ENCODE peak calls at places on chromosomes 12 and 14, in four cellular contexts. G, M, I and B are unnamed samples.

GRCh38 chr12:53047221-53048032 is 2.4 kb upstream of the TNS2 start:
- DNase-seq in M (peak; percentile 96), G (peak; percentile 67), I (peak; percentile 73), B (peak; percentile 93)

GRCh38 chr12:75852143-75852542 is 179.4 kb downstream of the PHLDA1 start:
- DNase-seq in M (no peak), G (no peak), I (no peak), B (no peak)

GRCh38 chr14:78758333-78758732 is 588.2 kb downstream of the NRXN3 start:
- DNase-seq in G (peak; percentile 14), I (no peak), M (no peak), B (no peak)

GRCh38 chr14:90632868-90633267 is 183.4 kb downstream of the TTC7B start:
- DNase-seq in M (no peak), I (no peak), G (no peak), B (no peak)

GRCh38 chr12:98453070-98453469 is 62.3 kb upstream of the TMPO start:
- DNase-seq in M (no peak), G (no peak), I (no peak), B (no peak)

GRCh38 chr12:46886541-46887041 is 60.8 kb upstream of the SLC38A4 start:
- DNase-seq in M (no peak), G (no peak), I (no peak), B (no peak)

GRCh38 chr12:93306636-93307035 is 71.1 kb upstream of the NUDT4 start:
- DNase-seq in G (no peak), I (no peak), M (no peak), B (no peak)

GRCh38 chr12:89947437-89948265 is 239.0 kb upstream of the ATP2B1 start:
- DNase-seq in M (no peak), G (peak; percentile 60), I (no peak), B (no peak)

GRCh38 chr14:74671789-74672188 is 41.1 kb downstream of the AREL1 start:
- DNase-seq in I (no peak), G (no peak), M (no peak), B (no peak)

GRCh38 chr14:72558721-72559120 is 335.2 kb downstream of the DPF3 start:
- DNase-seq in I (no peak), G (no peak), M (no peak), B (no peak)

GRCh38 chr14:64692189-64692588 is 12.0 kb upstream of the PLEKHG3 start:
- DNase-seq in G (no peak), I (no peak), M (no peak), B (no peak)

GRCh38 chr12:92582466-92582865 is 120.3 kb upstream of the PLEKHG7 start:
- DNase-seq in M (no peak), I (no peak), G (no peak), B (no peak)

GRCh38 chr12:95789126-95790024 is 1.2 kb downstream of the NTN4 start:
- DNase-seq in M (peak; percentile 82), G (peak; percentile 50), I (no peak), B (no peak)

GRCh38 chr12:95790025-95790911 is at the start of gene NTN4:
- DNase-seq in G (peak; percentile 33), I (no peak), M (peak; percentile 91), B (no peak)

GRCh38 chr12:95787274-95787814 is 3.2 kb downstream of the NTN4 start:
- DNase-seq in G (no peak), I (no peak), M (no peak), B (no peak)

GRCh38 chr12:95788637-95789036 is 1.9 kb downstream of the NTN4 start:
- DNase-seq in M (no peak), G (no peak), I (no peak), B (no peak)

DNA sequence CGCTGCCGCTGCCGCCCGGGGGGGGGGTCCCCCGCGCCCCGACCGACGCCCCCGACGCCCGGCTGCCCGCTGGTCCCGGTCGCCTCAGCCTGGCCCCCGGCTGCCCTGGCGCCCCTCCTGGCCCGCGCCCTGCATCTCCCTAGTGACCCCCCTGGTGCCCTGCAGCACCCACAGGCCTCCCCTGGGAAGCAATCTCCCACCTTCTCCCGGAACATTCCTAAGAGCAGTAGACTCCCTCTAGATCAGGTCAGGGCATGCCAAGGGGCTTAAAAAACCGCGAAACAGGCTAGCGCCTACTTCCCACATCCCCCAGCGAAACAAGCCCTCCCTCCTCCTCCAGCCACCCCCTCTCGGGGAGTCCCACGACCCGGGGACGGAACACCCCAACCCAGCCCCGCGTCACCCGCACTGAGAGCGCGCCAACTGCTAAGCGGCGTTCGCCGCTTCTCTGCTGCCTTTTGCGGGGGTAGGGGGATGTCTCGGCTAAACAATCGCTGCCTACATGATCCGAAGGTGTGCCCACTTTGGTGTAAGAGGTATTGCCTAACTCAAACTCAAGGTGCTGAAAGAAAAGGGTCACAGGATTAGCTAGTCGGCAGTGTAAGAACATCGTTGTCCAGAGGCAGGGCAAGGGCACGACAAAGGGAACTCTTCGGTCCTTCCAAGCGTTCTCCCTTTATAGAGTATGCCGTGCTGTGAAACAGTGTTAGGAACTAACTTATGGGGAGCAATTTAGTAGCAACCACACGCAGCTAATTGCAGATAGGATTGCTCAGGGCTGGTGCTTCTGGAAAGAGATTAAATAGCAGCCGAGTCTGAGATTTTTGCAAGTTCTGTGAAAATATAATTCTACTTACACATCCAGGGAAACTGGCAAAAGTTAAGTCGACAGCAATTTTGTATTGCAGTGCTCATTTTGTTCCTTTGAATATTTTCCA is 617 bp upstream of the NTN4 start:
- DNase-seq in M (peak; percentile 86), G (peak; percentile 62), I (no peak), B (no peak)
- H3K4me1 ChIP-seq in M (peaks cover 12% of the 10 kb centered on the region), G (peaks cover 72% of the 10 kb centered on the region), I (peaks cover 3% of the 10 kb centered on the region), B (peaks cover 23% of the 10 kb centered on the region)

GRCh38 chr12:57459055-57459749 is 383 bp upstream of the GLI1 start:
- DNase-seq in I (peak; percentile 92), G (peak; percentile 80), M (peak; percentile 90), B (no peak)
- TF ChIP-seq POLR2A in I (no peak), G (peak; percentile 53), M (peak; percentile 55), B (peak; percentile 33)

GRCh38 chr12:32505546-32505945 is 106.2 kb downstream of the FGD4 start:
- DNase-seq in I (no peak), G (no peak), M (no peak), B (no peak)
- H3K4me1 ChIP-seq in I (no peaks in the 10 kb centered on the region), G (peaks cover 6% of the 10 kb centered on the region), M (peaks cover 51% of the 10 kb centered on the region), B (peaks cover 46% of the 10 kb centered on the region)

DNA sequence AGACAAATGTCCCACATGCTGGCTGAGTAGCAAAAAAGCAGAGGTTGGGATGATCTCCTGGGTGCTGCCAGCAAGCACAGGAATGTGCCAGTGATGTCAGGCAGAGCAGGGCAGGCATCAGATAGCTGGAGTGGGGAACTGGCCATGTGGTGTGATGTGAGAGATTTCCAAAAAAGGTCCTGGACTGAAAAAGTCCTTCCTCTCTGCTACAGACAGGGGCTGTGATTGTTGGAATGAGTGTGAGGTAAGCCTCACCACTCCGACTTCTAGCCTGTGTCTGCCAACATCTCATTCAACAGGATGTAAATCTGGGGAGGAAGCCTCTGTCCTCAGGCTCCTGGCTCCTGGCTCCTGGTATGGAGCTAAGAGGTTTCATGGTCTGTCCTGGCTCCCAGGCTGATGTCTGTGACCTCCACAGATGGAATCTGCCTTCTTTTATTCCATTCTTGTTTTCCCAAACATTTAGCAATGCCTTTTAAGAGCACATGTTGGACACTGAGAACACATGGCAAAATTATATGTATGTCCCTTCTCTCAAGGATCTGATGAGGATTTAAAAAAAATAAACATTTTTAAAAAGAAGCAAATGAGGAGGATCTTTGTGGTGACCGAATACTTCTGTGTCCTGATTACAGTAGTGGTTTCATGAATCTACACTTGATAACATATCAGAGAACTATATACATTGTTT is 50.1 kb upstream of the STK38L start:
- DNase-seq in I (no peak), G (no peak), M (no peak), B (no peak)
- TF ChIP-seq POLR2A in I (no peak), G (no peak), M (no peak), B (no peak)

DNA sequence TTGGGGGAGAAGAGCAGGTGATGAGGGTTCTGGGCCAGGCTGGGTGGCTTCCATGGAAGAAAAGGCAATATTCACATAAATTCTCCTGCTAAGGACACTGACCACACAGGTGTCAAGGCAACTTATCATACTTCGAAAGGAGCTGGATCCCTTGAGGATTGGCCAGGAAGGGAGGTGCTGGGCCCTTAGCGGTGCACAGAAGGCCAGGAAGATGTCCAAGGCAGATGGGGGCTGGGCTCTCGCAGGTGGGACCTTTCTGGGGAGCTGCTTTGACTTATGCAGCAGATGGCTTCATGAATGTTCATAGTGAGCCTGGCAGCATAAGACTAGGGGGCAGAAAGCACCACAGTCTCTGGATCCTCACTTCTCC is 3.9 kb downstream of the CD63 start:
- DNase-seq in M (no peak), I (no peak), G (no peak), B (peak; percentile 74)
- H3K4me1 ChIP-seq in M (peaks cover 21% of the 10 kb centered on the region), I (peaks cover 21% of the 10 kb centered on the region), G (peaks cover 50% of the 10 kb centered on the region), B (peaks cover 51% of the 10 kb centered on the region)

DNA sequence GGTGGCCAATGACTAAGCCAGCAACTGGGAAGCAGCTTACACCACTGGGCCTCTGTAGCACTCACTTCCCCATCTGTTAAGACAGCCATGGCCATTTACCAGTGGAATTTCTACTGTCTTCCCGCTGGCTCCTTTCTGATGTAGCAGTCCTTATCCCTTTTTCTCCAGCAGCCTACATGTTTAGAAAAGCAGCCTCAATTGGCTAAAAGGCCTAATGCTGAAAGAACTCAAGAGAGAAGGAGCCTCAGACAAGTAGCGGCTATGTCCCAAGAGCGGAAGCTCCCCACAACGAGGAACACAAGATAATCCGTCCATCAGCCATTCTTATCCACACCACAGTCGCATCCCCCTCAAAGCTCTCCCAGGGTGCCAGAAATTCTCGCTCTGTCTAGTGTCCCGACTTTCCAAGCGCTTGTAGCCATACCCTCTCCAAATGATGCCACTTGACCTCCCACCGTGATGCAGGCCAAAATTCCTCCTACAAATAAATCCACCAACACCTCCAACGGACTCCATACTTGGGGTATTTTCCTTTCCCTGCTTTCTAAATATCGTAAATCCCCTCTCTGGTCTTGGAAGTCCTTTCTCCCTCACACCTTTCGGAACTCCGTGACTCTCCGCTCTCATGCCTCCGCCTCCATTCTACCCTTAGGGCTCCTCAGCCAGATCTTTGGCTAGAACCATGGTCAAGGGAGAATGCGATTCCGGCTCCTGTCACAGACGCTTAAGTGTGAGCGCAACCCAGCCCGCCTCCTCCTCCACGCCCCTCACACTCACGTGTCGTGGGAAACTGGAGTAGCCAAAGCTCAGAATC is 527 bp downstream of the M6PR start:
- DNase-seq in M (no peak), G (peak; percentile 28), I (peak; percentile 17), B (no peak)
- TF ChIP-seq POLR2A in M (no peak), G (no peak), I (no peak), B (no peak)

DNA sequence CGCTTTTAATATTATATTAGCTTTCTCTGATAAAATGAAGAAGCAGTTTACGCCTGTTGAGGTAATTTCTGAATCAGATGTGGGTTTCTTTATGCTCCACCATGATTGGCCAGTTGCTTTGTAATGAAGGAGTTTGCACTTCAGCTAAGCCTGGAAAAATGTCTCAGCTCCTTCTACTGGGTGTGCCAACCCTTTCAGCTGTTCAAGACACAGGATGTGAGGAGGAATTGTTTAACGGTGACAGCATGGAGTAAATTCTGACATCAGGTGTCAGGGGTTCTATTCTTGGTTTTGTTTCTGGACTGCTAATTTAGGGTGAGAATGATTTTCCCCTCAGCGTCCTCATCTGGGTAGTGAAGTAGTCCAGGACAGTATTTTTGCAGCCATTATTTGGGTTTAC is 43.5 kb downstream of the FLRT2 start:
- DNase-seq in G (no peak), M (no peak), I (no peak), B (no peak)
- H3K4me1 ChIP-seq in G (peaks cover 16% of the 10 kb centered on the region), M (no peaks in the 10 kb centered on the region), I (no peaks in the 10 kb centered on the region), B (peaks cover 11% of the 10 kb centered on the region)

GRCh38 chr12:26287666-26288408 is 92.5 kb downstream of the SSPN start:
- DNase-seq in I (no peak), G (no peak), M (peak; percentile 25), B (no peak)
- TF ChIP-seq POLR2A in I (no peak), G (no peak), M (no peak), B (no peak)

GRCh38 chr12:103933237-103933636 is 3.0 kb downstream of the HSP90B1 start:
- DNase-seq in M (no peak), G (no peak), I (no peak), B (no peak)
- H3K4me1 ChIP-seq in M (peaks cover 50% of the 10 kb centered on the region), G (peaks cover 32% of the 10 kb centered on the region), I (peaks cover 19% of the 10 kb centered on the region), B (peaks cover 67% of the 10 kb centered on the region)